ENCODE peak calls at places on chromosomes 11 and 22, in four cellular contexts. J is omental fat pad, N is tibial artery, L is heart right ventricle. V is an unnamed sample.

GRCh38 chr22:35523167-35523928 is 17.3 kb upstream of the RASD2 start:
- DNase-seq in N (no peak), L (no peak), J (no peak), V (no peak)

GRCh38 chr11:7690648-7691047 is 15.6 kb downstream of the OVCH2 start:
- DNase-seq in L (no peak), J (no peak), N (no peak), V (no peak)

GRCh38 chr11:72652871-72653615 is 21.2 kb downstream of the PDE2A start:
- DNase-seq in N (no peak), J (no peak), L (no peak), V (no peak)

GRCh38 chr11:79592441-79593223 is 151.8 kb upstream of the TENM4 start:
- DNase-seq in L (no peak), N (no peak), J (no peak), V (no peak)

GRCh38 chr11:102312656-102313055 is 4.6 kb upstream of the BIRC3 start:
- DNase-seq in N (no peak), L (no peak), J (no peak), V (no peak)

GRCh38 chr11:16120008-16120407 is 236.3 kb downstream of the SOX6 start:
- DNase-seq in N (no peak), L (no peak), J (no peak), V (no peak)

GRCh38 chr11:103633037-103633788 is 403.2 kb upstream of the DDI1 start:
- DNase-seq in L (no peak), N (no peak), J (no peak), V (no peak)

GRCh38 chr11:17978553-17979287 is 34.1 kb downstream of the SERGEF start:
- DNase-seq in L (peak), J (no peak), N (no peak), V (peak)

GRCh38 chr22:42939941-42940653 is 74.9 kb downstream of the PACSIN2 start:
- DNase-seq in N (no peak), L (no peak), J (no peak), V (no peak)

GRCh38 chr11:36296925-36297604 is 977 bp downstream of the PRR5L start:
- DNase-seq in J (no peak), N (no peak), L (no peak), V (no peak)

GRCh38 chr22:36193171-36193570 is 8.4 kb downstream of the APOL4 start:
- DNase-seq in J (no peak), L (no peak), N (no peak), V (no peak)

GRCh38 chr11:109085708-109086373 is 336.1 kb upstream of the C11orf87 start:
- DNase-seq in N (no peak), L (peak), J (no peak), V (no peak)

GRCh38 chr11:4658629-4659453 is 15.1 kb downstream of the OR51E1 start:
- DNase-seq in L (no peak), J (no peak), N (no peak), V (no peak)

GRCh38 chr11:3950996-3951662 is 95.7 kb downstream of the STIM1 start:
- DNase-seq in J (no peak), L (no peak), N (no peak), V (no peak)

GRCh38 chr22:18088825-18089568 is 11.2 kb downstream of the PEX26 start:
- DNase-seq in J (no peak), L (no peak), N (no peak), V (no peak)

GRCh38 chr11:23205156-23205871 is 345.0 kb upstream of the CCDC179 start:
- DNase-seq in J (no peak), N (no peak), L (no peak), V (no peak)

GRCh38 chr22:27213766-27214581 is 556.6 kb downstream of the MIAT start:
- DNase-seq in J (no peak), L (peak), N (peak), V (no peak)

GRCh38 chr11:120057595-120058581 is 80.0 kb downstream of the TRIM29 start:
- DNase-seq in J (no peak), N (no peak), L (no peak), V (no peak)

GRCh38 chr11:3108183-3108721 is 51.0 kb upstream of the CARS1 start:
- DNase-seq in L (no peak), N (peak), J (no peak), V (no peak)

GRCh38 chr11:47469411-47470179 is 20.7 kb upstream of the RAPSN start:
- DNase-seq in L (no peak), J (no peak), N (no peak), V (no peak)

GRCh38 chr11:108788565-108789199 is 123.8 kb downstream of the DDX10 start:
- DNase-seq in L (peak), N (no peak), J (no peak), V (no peak)

GRCh38 chr11:19864141-19865120 is 151.8 kb downstream of the NAV2 start:
- DNase-seq in J (no peak), L (no peak), N (no peak), V (no peak)

GRCh38 chr11:17405232-17406005 is 17.0 kb upstream of the KCNJ11 start:
- DNase-seq in L (peak), N (peak), J (no peak), V (no peak)

GRCh38 chr11:119619665-119620064 is 109.3 kb downstream of the NECTIN1 start:
- DNase-seq in J (no peak), N (no peak), L (no peak), V (no peak)

GRCh38 chr11:110087820-110088534 is 5.2 kb upstream of the ZC3H12C start:
- DNase-seq in N (no peak), J (no peak), L (no peak), V (no peak)

GRCh38 chr11:83641511-83641910 is 355.3 kb upstream of the CCDC90B start:
- DNase-seq in N (no peak), L (peak), J (no peak), V (no peak)

GRCh38 chr22:24996420-24996952 is 44.0 kb downstream of the KIAA1671 start:
- DNase-seq in L (peak), N (no peak), J (no peak), V (no peak)

GRCh38 chr22:50252081-50253045 is 1.3 kb upstream of the HDAC10 start:
- DNase-seq in J (peak), N (peak), L (peak), V (peak)

GRCh38 chr11:843086-843704 is 543 bp downstream of the TSPAN4 start:
- DNase-seq in L (no peak), N (no peak), J (no peak), V (no peak)
- TF ChIP-seq CTCF in L (no peak), N (no peak), J (no peak), V (no peak)

DNA sequence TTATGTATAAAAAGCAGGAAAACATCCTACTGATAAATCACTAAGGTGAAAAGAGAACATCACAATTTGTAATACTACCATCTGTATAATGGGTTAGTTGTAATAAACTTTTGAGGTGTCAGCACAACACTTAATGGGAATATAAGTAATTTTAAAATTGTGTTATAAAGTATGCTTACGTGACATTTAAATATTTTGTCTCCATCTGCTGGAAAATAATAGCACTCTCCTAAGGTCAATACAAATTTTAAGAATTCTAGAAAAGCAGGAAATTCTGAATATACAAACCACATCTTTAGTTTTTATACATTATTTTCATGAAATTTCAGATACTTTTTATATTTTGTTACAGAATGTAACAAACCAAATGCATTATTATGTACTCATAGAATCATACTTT is 19.5 kb downstream of the CWF19L2 start:
- DNase-seq in L (no peak), J (no peak), N (no peak), V (no peak)
- TF ChIP-seq CTCF in L (no peak), J (no peak), N (no peak), V (no peak)

GRCh38 chr11:61056566-61056965 is 45.7 kb upstream of the CD5 start:
- DNase-seq in N (no peak), J (no peak), L (no peak), V (no peak)
- TF ChIP-seq CTCF in N (no peak), J (no peak), L (no peak), V (no peak)

GRCh38 chr11:96341237-96342130 is 1.5 kb downstream of the MAML2 start:
- DNase-seq in L (peak), N (peak), J (no peak), V (peak)
- TF ChIP-seq CTCF in L (peak), N (peak), J (peak), V (no peak)

GRCh38 chr11:61752925-61753551 is 602 bp downstream of the MYRF start:
- DNase-seq in N (no peak), J (no peak), L (no peak), V (no peak)
- TF ChIP-seq CTCF in N (no peak), J (no peak), L (no peak), V (no peak)

V was measured in GM13976.